ENCODE peak calls at places on chromosomes 3 and 15, in seven cellular contexts. V is NCI-H82, I is T-helper 2 cell, S is cardiac fibroblast, J is mesothelial cell of epicardium, C is H9, K is neural crest cell. R is an unnamed sample.

GRCh38 chr15:60299452-60300047 is 98.2 kb downstream of the ANXA2 start:
- DNase-seq in J (peak; percentile 47), S (peak; percentile 7), C (peak; percentile 63), V (peak; percentile 94), K (no peak), I (no peak), R (no peak)

GRCh38 chr3:106822204-106822603 is 555.0 kb upstream of the CCDC54 start:
- DNase-seq in I (no peak), J (no peak), S (no peak), K (no peak), C (no peak), V (no peak), R (no peak)

GRCh38 chr3:68876112-68876713 is 56.1 kb downstream of the TAFA4 start:
- DNase-seq in C (no peak), S (peak; percentile 82), V (peak; percentile 81), J (no peak), K (peak; percentile 22), I (peak; percentile 12), R (no peak)

GRCh38 chr3:126999383-126999782 is 16.5 kb downstream of the PLXNA1 start:
- DNase-seq in K (no peak), J (no peak), C (no peak), V (no peak), I (no peak), S (no peak), R (no peak)

GRCh38 chr3:56782900-56783299 is 18.8 kb downstream of the ARHGEF3 start:
- DNase-seq in C (no peak), J (no peak), I (no peak), V (no peak), K (no peak), S (no peak), R (no peak)

GRCh38 chr15:43776718-43777292 is at the start of gene ELL3:
- DNase-seq in K (peak; percentile 36), S (peak; percentile 68), J (peak; percentile 50), V (peak; percentile 87), C (peak; percentile 87), I (peak; percentile 68), R (peak; percentile 77)

GRCh38 chr3:127377801-127378442 is 90.1 kb upstream of the PRR20G start:
- DNase-seq in I (no peak), J (no peak), S (no peak), K (no peak), V (no peak), C (no peak), R (no peak)

GRCh38 chr15:83512459-83512858 is 65.3 kb downstream of the SH3GL3 start:
- DNase-seq in S (no peak), K (no peak), I (no peak), V (no peak), C (peak; percentile 42), J (no peak), R (no peak)

GRCh38 chr15:65355173-65355982 is 22.4 kb downstream of the IGDCC3 start:
- DNase-seq in J (no peak), C (peak; percentile 47), K (peak; percentile 77), I (no peak), V (peak; percentile 80), S (no peak), R (no peak)

GRCh38 chr15:80945605-80946004 is 44.0 kb downstream of the MESD start:
- DNase-seq in K (no peak), I (no peak), V (no peak), C (no peak), J (no peak), S (peak; percentile 26), R (no peak)

GRCh38 chr3:56693750-56694149 is 10.7 kb upstream of the TASOR start:
- DNase-seq in J (no peak), I (no peak), C (no peak), K (no peak), V (no peak), S (peak; percentile 49), R (no peak)

GRCh38 chr3:139455855-139456254 is 20.5 kb downstream of the RBP2 start:
- DNase-seq in C (no peak), I (no peak), K (no peak), S (no peak), V (peak; percentile 57), J (no peak), R (no peak)

GRCh38 chr15:45704329-45705249 is 69.8 kb downstream of the SQOR start:
- DNase-seq in I (no peak), C (peak; percentile 86), J (peak; percentile 48), S (peak; percentile 54), V (no peak), K (peak; percentile 65), R (no peak)

GRCh38 chr3:125151916-125152315 is 60.6 kb downstream of the SLC12A8 start:
- DNase-seq in J (no peak), S (peak; percentile 65), C (no peak), K (no peak), I (no peak), V (no peak), R (no peak)

GRCh38 chr3:70882104-70882503 is 569.7 kb upstream of the MDFIC2 start:
- DNase-seq in S (peak; percentile 42), J (no peak), V (no peak), I (no peak), C (no peak), K (no peak), R (no peak)

GRCh38 chr3:82020282-82020681 is 258.8 kb upstream of the GBE1 start:
- DNase-seq in K (no peak), I (no peak), V (no peak), J (no peak), S (no peak), C (no peak), R (no peak)

GRCh38 chr3:33211444-33211843 is 7.2 kb downstream of the SUSD5 start:
- DNase-seq in K (no peak), V (no peak), J (no peak), I (no peak), C (no peak), S (peak; percentile 82), R (peak; percentile 40)

GRCh38 chr3:97957617-97958311 is 14.5 kb downstream of the RIOX2 start:
- DNase-seq in S (peak; percentile 53), K (no peak), V (no peak), C (no peak), J (no peak), I (no peak), R (peak; percentile 16)

GRCh38 chr15:89998141-89998661 is 2.9 kb upstream of the ZNF710 start:
- DNase-seq in J (no peak), C (no peak), I (no peak), S (no peak), K (no peak), V (peak; percentile 42), R (peak; percentile 37)

R was measured in adrenal gland.